ENCODE peak calls at places on chromosomes 2 and 18, in four cellular contexts. One of them, this sample, is unnamed.

GRCh38 chr2:238720232-238720672 is 127.6 kb upstream of the TWIST2 start:
- DNase-seq in HepG2: peak; percentile 58
- DNase-seq in HCT116: peak; percentile 52
- DNase-seq in K562: peak; percentile 22
- DNase-seq in this sample: no peak

GRCh38 chr2:38496927-38497669 is 105.6 kb downstream of the HNRNPLL start:
- DNase-seq in HCT116: no peak
- DNase-seq in K562: no peak
- DNase-seq in HepG2: peak; percentile 97
- DNase-seq in this sample: no peak

GRCh38 chr2:8672940-8673339 is 8.9 kb upstream of the ID2 start:
- DNase-seq in K562: no peak
- DNase-seq in HepG2: no peak
- DNase-seq in HCT116: no peak
- DNase-seq in this sample: no peak

GRCh38 chr2:64296695-64297346 is 152.6 kb upstream of the PELI1 start:
- DNase-seq in HCT116: no peak
- DNase-seq in HepG2: no peak
- DNase-seq in K562: no peak
- DNase-seq in this sample: no peak

GRCh38 chr18:23889907-23890306 is 124.6 kb upstream of the TTC39C start:
- DNase-seq in K562: no peak
- DNase-seq in HCT116: no peak
- DNase-seq in HepG2: no peak
- DNase-seq in this sample: no peak

GRCh38 chr2:146238254-146238961 is 1606.4 kb upstream of the ACVR2A start:
- DNase-seq in HCT116: no peak
- DNase-seq in K562: no peak
- DNase-seq in HepG2: no peak
- DNase-seq in this sample: no peak

GRCh38 chr18:6039055-6039454 is 143.7 kb upstream of the TMEM200C start:
- DNase-seq in K562: no peak
- DNase-seq in HCT116: no peak
- DNase-seq in HepG2: no peak
- DNase-seq in this sample: no peak

GRCh38 chr2:37625781-37626548 is 45.5 kb downstream of the CDC42EP3 start:
- DNase-seq in HepG2: no peak
- DNase-seq in HCT116: no peak
- DNase-seq in K562: no peak
- DNase-seq in this sample: no peak

GRCh38 chr2:27494944-27495554 is at the start of gene FNDC4:
- DNase-seq in HepG2: no peak
- DNase-seq in K562: peak; percentile 41
- DNase-seq in HCT116: no peak
- DNase-seq in this sample: no peak

GRCh38 chr2:64260817-64261216 is 116.6 kb upstream of the PELI1 start:
- DNase-seq in HCT116: no peak
- DNase-seq in HepG2: no peak
- DNase-seq in K562: peak; percentile 78
- DNase-seq in this sample: no peak

GRCh38 chr2:158412206-158412605 is 44.3 kb downstream of the CCDC148 start:
- DNase-seq in K562: no peak
- DNase-seq in HepG2: peak; percentile 50
- DNase-seq in HCT116: no peak
- DNase-seq in this sample: no peak

GRCh38 chr2:96470636-96471035 is 34.5 kb downstream of the NEURL3 start:
- DNase-seq in HCT116: no peak
- DNase-seq in K562: peak; percentile 29
- DNase-seq in HepG2: no peak
- DNase-seq in this sample: no peak

GRCh38 chr2:240651185-240651584 is 25.9 kb downstream of the GPR35 start:
- DNase-seq in HepG2: no peak
- DNase-seq in HCT116: no peak
- DNase-seq in K562: no peak
- DNase-seq in this sample: no peak

GRCh38 chr2:15630121-15630957 is 38.7 kb downstream of the DDX1 start:
- DNase-seq in K562: no peak
- DNase-seq in HCT116: no peak
- DNase-seq in HepG2: no peak
- DNase-seq in this sample: no peak

GRCh38 chr18:35484034-35484433 is 13.7 kb downstream of the INO80C start:
- DNase-seq in HCT116: no peak
- DNase-seq in HepG2: no peak
- DNase-seq in K562: no peak
- DNase-seq in this sample: no peak

GRCh38 chr2:85255813-85256581 is 71.8 kb downstream of the TGOLN2 start:
- DNase-seq in K562: no peak
- DNase-seq in HCT116: no peak
- DNase-seq in HepG2: peak; percentile 58
- DNase-seq in this sample: no peak

GRCh38 chr2:195633974-195634373 is 23.1 kb upstream of the SLC39A10 start:
- DNase-seq in HepG2: no peak
- DNase-seq in K562: no peak
- DNase-seq in HCT116: no peak
- DNase-seq in this sample: no peak

GRCh38 chr2:129253461-129253812 is 726.0 kb upstream of the RAB6C start:
- DNase-seq in HepG2: no peak
- DNase-seq in K562: peak; percentile 8
- DNase-seq in HCT116: peak; percentile 10
- DNase-seq in this sample: no peak

GRCh38 chr2:124699001-124699565 is 674.0 kb downstream of the CNTNAP5 start:
- DNase-seq in HepG2: no peak
- DNase-seq in HCT116: no peak
- DNase-seq in K562: no peak
- DNase-seq in this sample: no peak

GRCh38 chr2:1813371-1813770 is 69.1 kb upstream of the PXDN start:
- DNase-seq in HCT116: no peak
- DNase-seq in K562: no peak
- DNase-seq in HepG2: no peak
- DNase-seq in this sample: no peak

GRCh38 chr2:36708119-36708741 is 11.7 kb downstream of the VIT start:
- DNase-seq in HepG2: no peak
- DNase-seq in K562: no peak
- DNase-seq in HCT116: peak; percentile 4
- DNase-seq in this sample: no peak

GRCh38 chr2:201105759-201106158 is 10.2 kb upstream of the CFLAR start:
- DNase-seq in K562: no peak
- DNase-seq in HCT116: no peak
- DNase-seq in HepG2: no peak
- DNase-seq in this sample: no peak

GRCh38 chr2:128547667-128548066 is 229.0 kb upstream of the HS6ST1 start:
- DNase-seq in HepG2: no peak
- DNase-seq in HCT116: no peak
- DNase-seq in K562: no peak
- DNase-seq in this sample: no peak

GRCh38 chr2:176446718-176447414 is 177.6 kb downstream of the MTX2 start:
- DNase-seq in HCT116: no peak
- DNase-seq in HepG2: no peak
- DNase-seq in K562: no peak
- DNase-seq in this sample: no peak

GRCh38 chr2:238425979-238426567 is 654 bp upstream of the ASB1 start:
- DNase-seq in K562: peak; percentile 80
- DNase-seq in HCT116: peak; percentile 28
- DNase-seq in HepG2: peak; percentile 57
- DNase-seq in this sample: no peak

GRCh38 chr2:139492301-139492700 is 712.1 kb upstream of the NXPH2 start:
- DNase-seq in HCT116: no peak
- DNase-seq in K562: no peak
- DNase-seq in HepG2: no peak
- DNase-seq in this sample: no peak

GRCh38 chr18:21702602-21703001 is 2.0 kb downstream of the ABHD3 start:
- DNase-seq in K562: no peak
- DNase-seq in HepG2: no peak
- DNase-seq in HCT116: no peak
- DNase-seq in this sample: no peak

GRCh38 chr2:32947076-32947483 is 327 bp downstream of the LTBP1 start:
- DNase-seq in K562: peak; percentile 34
- DNase-seq in HepG2: no peak
- DNase-seq in HCT116: no peak
- DNase-seq in this sample: no peak

GRCh38 chr2:236305531-236305930 is 41.3 kb upstream of the ASB18 start:
- DNase-seq in K562: no peak
- DNase-seq in HepG2: no peak
- DNase-seq in HCT116: no peak
- DNase-seq in this sample: no peak

GRCh38 chr2:188576657-188577056 is 285.0 kb downstream of the GULP1 start:
- DNase-seq in K562: no peak
- DNase-seq in HCT116: no peak
- DNase-seq in HepG2: no peak
- DNase-seq in this sample: no peak

GRCh38 chr2:205892141-205893064 is 193.6 kb downstream of the INO80D start:
- DNase-seq in K562: no peak
- DNase-seq in HepG2: peak; percentile 58
- DNase-seq in HCT116: no peak
- DNase-seq in this sample: no peak

GRCh38 chr2:9178905-9179571 is 27.6 kb upstream of the ASAP2 start:
- DNase-seq in HCT116: no peak
- DNase-seq in HepG2: peak; percentile 93
- DNase-seq in K562: no peak
- DNase-seq in this sample: no peak

GRCh38 chr2:241373449-241373848 is 17.4 kb downstream of the FARP2 start:
- DNase-seq in K562: no peak
- DNase-seq in HCT116: no peak
- DNase-seq in HepG2: no peak
- DNase-seq in this sample: no peak

GRCh38 chr2:25879133-25879730 is 945 bp upstream of the ASXL2 start:
- DNase-seq in HCT116: no peak
- DNase-seq in HepG2: peak; percentile 96
- DNase-seq in K562: no peak
- DNase-seq in this sample: peak; percentile 71

GRCh38 chr2:66688951-66689350 is 254.0 kb downstream of the MEIS1 start:
- DNase-seq in HepG2: no peak
- DNase-seq in K562: no peak
- DNase-seq in HCT116: no peak
- DNase-seq in this sample: no peak

GRCh38 chr2:192886636-192887035 is 691.9 kb upstream of the TMEFF2 start:
- DNase-seq in K562: no peak
- DNase-seq in HCT116: no peak
- DNase-seq in HepG2: no peak
- DNase-seq in this sample: no peak

GRCh38 chr2:98445708-98446577 is 1.3 kb downstream of the INPP4A start:
- DNase-seq in HCT116: no peak
- DNase-seq in HepG2: no peak
- DNase-seq in K562: peak; percentile 74
- DNase-seq in this sample: no peak

GRCh38 chr18:76450912-76451421 is 44.1 kb downstream of the ZNF516 start:
- DNase-seq in K562: no peak
- DNase-seq in HepG2: no peak
- DNase-seq in HCT116: no peak
- DNase-seq in this sample: no peak

GRCh38 chr2:28300921-28301341 is 91.7 kb upstream of the FOSL2 start:
- DNase-seq in K562: no peak
- DNase-seq in HCT116: no peak
- DNase-seq in HepG2: no peak
- DNase-seq in this sample: no peak

GRCh38 chr2:51760441-51760840 is 728.5 kb upstream of the NRXN1 start:
- DNase-seq in HepG2: no peak
- DNase-seq in HCT116: no peak
- DNase-seq in K562: no peak
- DNase-seq in this sample: no peak

GRCh38 chr2:171882095-171882769 is 11.8 kb downstream of the SLC25A12 start:
- DNase-seq in HepG2: no peak
- DNase-seq in HCT116: no peak
- DNase-seq in K562: no peak
- DNase-seq in this sample: no peak
- H3K27ac ChIP-seq in HepG2: no peak overlapping the region
- H3K27ac ChIP-seq in HCT116: no peak overlapping the region
- H3K27ac ChIP-seq in K562: no peak overlapping the region
- H3K27ac ChIP-seq in this sample: no peak overlapping the region

GRCh38 chr2:102826904-102827303 is 65.1 kb downstream of the TMEM182 start:
- DNase-seq in K562: peak; percentile 4
- DNase-seq in HCT116: no peak
- DNase-seq in HepG2: no peak
- DNase-seq in this sample: no peak
- TF ChIP-seq TCF7L2 in K562: no peak
- TF ChIP-seq TCF7L2 in HCT116: peak; percentile 30
- TF ChIP-seq TCF7L2 in HepG2: no peak
- TF ChIP-seq TCF7L2 in this sample: no peak

GRCh38 chr18:37963837-37964236 is 398.2 kb upstream of the CELF4 start:
- DNase-seq in HepG2: no peak
- DNase-seq in K562: no peak
- DNase-seq in HCT116: no peak
- DNase-seq in this sample: no peak
- TF ChIP-seq CTCF in HepG2: no peak
- TF ChIP-seq CTCF in K562: no peak
- TF ChIP-seq CTCF in HCT116: no peak
- TF ChIP-seq CTCF in this sample: no peak

GRCh38 chr2:174784316-174784715 is 20.0 kb upstream of the CHRNA1 start:
- DNase-seq in HepG2: no peak
- DNase-seq in K562: no peak
- DNase-seq in HCT116: no peak
- DNase-seq in this sample: no peak
- H3K27ac ChIP-seq in HepG2: no peak overlapping the region
- H3K27ac ChIP-seq in K562: no peak overlapping the region
- H3K27ac ChIP-seq in HCT116: no peak overlapping the region
- H3K27ac ChIP-seq in this sample: no peak overlapping the region

GRCh38 chr18:74596959-74597661 is 560 bp upstream of the ZNF407 start:
- DNase-seq in K562: peak; percentile 68
- DNase-seq in HCT116: no peak
- DNase-seq in HepG2: peak; percentile 5
- DNase-seq in this sample: no peak
- TF ChIP-seq TCF7L2 in K562: no peak
- TF ChIP-seq TCF7L2 in HCT116: no peak
- TF ChIP-seq TCF7L2 in HepG2: no peak
- TF ChIP-seq TCF7L2 in this sample: no peak

DNA sequence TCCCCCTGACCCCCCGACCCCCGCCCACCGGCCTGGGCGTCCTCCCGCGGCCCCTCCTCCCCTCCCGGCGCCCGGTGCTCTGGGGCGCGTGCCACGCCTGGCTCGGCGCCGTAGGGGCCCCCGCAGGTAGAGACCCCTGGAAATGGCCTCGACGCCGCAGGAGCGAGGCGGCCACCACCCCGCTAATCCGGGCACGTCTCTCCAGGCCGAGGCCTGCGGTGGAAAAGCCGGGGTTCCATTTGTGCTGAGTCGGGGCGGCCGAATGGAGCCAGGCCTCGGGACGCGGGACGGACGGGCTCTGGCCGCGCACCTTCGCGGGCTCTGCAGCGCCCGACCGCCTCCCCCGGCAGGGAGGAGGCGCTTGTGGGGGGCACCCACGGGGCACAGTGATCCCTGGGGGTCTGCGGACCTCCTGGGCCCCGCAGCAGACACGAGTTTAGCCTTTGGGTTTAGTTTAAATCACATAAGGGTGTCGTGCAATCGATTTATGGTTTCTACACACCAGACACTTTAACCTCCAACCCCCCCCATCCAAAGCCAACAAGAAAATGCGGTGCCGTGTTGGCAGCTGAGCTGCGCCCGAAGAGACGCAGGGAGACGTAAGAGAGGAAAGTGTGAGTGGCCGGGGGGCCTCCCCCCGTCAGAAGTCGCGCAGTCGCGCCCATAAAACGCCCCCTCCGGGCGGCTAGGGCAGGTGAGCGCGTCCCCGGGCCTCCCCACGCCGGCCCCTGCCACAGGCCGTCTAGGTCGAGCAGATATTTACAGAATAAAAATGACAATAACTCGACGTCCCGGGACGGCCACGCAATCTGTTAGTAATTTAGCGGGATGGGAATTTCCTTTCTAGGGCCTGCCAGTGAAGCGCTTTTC is 1.1 kb upstream of the NFATC1 start:
- DNase-seq in K562: peak; percentile 30
- DNase-seq in HCT116: no peak
- DNase-seq in HepG2: no peak
- DNase-seq in this sample: no peak
- TF ChIP-seq CTCF in K562: no peak
- TF ChIP-seq CTCF in HCT116: peak; percentile 6
- TF ChIP-seq CTCF in HepG2: no peak
- TF ChIP-seq CTCF in this sample: no peak

This sample was measured in Panc1.